ENCODE peak calls at places on chromosomes 13 and 19, in four cellular contexts. B, K, C and M are unnamed samples.

GRCh38 chr13:77136902-77137420 is 110.0 kb upstream of the FBXL3 start:
- DNase-seq in B (no peak), K (no peak), C (no peak), M (no peak)

GRCh38 chr19:51458899-51459592 is 792 bp upstream of the SIGLEC8 start:
- DNase-seq in B (no peak), K (no peak), C (no peak), M (no peak)

GRCh38 chr19:2294377-2295335 is 12.7 kb upstream of the PEAK3 start:
- DNase-seq in B (no peak), K (no peak), C (no peak), M (peak; percentile 93)

GRCh38 chr19:17216058-17216670 is 1.0 kb downstream of the USE1 start:
- DNase-seq in B (no peak), K (no peak), C (no peak), M (peak; percentile 66)

GRCh38 chr13:94704347-94705080 is 7.8 kb downstream of the SOX21 start:
- DNase-seq in B (no peak), K (no peak), C (no peak), M (peak; percentile 17)

GRCh38 chr13:109904218-109904617 is 117.8 kb upstream of the IRS2 start:
- DNase-seq in B (no peak), K (peak; percentile 18), C (no peak), M (no peak)

GRCh38 chr13:110915874-110916670 is 1.2 kb upstream of the ANKRD10 start:
- DNase-seq in B (peak; percentile 49), K (no peak), C (no peak), M (no peak)

GRCh38 chr19:41587838-41588210 is 11.9 kb downstream of the CEACAM21 start:
- DNase-seq in B (no peak), K (no peak), C (no peak), M (no peak)

GRCh38 chr19:18421371-18421959 is 2.3 kb downstream of the SSBP4 start:
- DNase-seq in B (no peak), K (no peak), C (no peak), M (no peak)

GRCh38 chr13:51614350-51614786 is 30.1 kb downstream of the WDFY2 start:
- DNase-seq in B (no peak), K (no peak), C (peak; percentile 56), M (peak; percentile 64)

GRCh38 chr13:22915442-22916082 is 265.2 kb upstream of the SGCG start:
- DNase-seq in B (no peak), K (peak; percentile 13), C (no peak), M (peak; percentile 55)

GRCh38 chr13:46179576-46180368 is 2.2 kb downstream of the LCP1 start:
- DNase-seq in B (no peak), K (peak; percentile 42), C (no peak), M (no peak)

GRCh38 chr19:18417250-18418033 is 1.8 kb upstream of the SSBP4 start:
- DNase-seq in B (peak; percentile 63), K (peak; percentile 90), C (no peak), M (peak; percentile 91)

GRCh38 chr13:68019901-68020300 is 789.8 kb upstream of the PCDH9 start:
- DNase-seq in B (no peak), K (no peak), C (no peak), M (no peak)

GRCh38 chr13:106350208-106350607 is 185.3 kb downstream of the EFNB2 start:
- DNase-seq in B (no peak), K (no peak), C (no peak), M (no peak)

GRCh38 chr13:76991432-76991795 is 467 bp upstream of the CLN5 start:
- DNase-seq in B (no peak), K (peak; percentile 8), C (peak; percentile 35), M (no peak)

GRCh38 chr13:73173160-73173905 is 114.5 kb downstream of the KLF5 start:
- DNase-seq in B (no peak), K (no peak), C (no peak), M (no peak)

GRCh38 chr19:4347521-4347920 is 4.2 kb downstream of the MPND start:
- DNase-seq in B (no peak), K (no peak), C (no peak), M (no peak)

GRCh38 chr13:41053384-41053826 is 7.9 kb upstream of the WBP4 start:
- DNase-seq in B (no peak), K (no peak), C (peak; percentile 79), M (no peak)

GRCh38 chr19:47564081-47564480 is 8.9 kb downstream of the ZNF541 start:
- DNase-seq in B (peak; percentile 29), K (no peak), C (no peak), M (no peak)

GRCh38 chr13:44350775-44351504 is 22.7 kb upstream of the SERP2 start:
- DNase-seq in B (no peak), K (no peak), C (no peak), M (peak; percentile 31)

GRCh38 chr19:1856698-1857603 is 6.4 kb downstream of the KLF16 start:
- DNase-seq in B (peak; percentile 77), K (peak; percentile 87), C (no peak), M (peak; percentile 54)

GRCh38 chr13:32284927-32285632 is 30.1 kb downstream of the ZAR1L start:
- DNase-seq in B (peak; percentile 68), K (no peak), C (no peak), M (no peak)

GRCh38 chr19:4234862-4235201 is 5.5 kb downstream of the EBI3 start:
- DNase-seq in B (no peak), K (peak; percentile 3), C (no peak), M (no peak)

GRCh38 chr19:30635026-30635985 is 263.1 kb downstream of the ZNF536 start:
- DNase-seq in B (no peak), K (no peak), C (no peak), M (no peak)

GRCh38 chr19:30634431-30634830 is 262.2 kb downstream of the ZNF536 start:
- DNase-seq in B (no peak), K (no peak), C (no peak), M (no peak)

GRCh38 chr19:30630289-30631034 is 258.3 kb downstream of the ZNF536 start:
- DNase-seq in B (no peak), K (no peak), C (no peak), M (peak; percentile 73)

GRCh38 chr19:30629086-30629485 is 256.9 kb downstream of the ZNF536 start:
- DNase-seq in B (no peak), K (no peak), C (no peak), M (no peak)

GRCh38 chr19:30631035-30631375 is 258.8 kb downstream of the ZNF536 start:
- DNase-seq in B (no peak), K (no peak), C (no peak), M (no peak)
- TF ChIP-seq FOXM1 in B (no peak), K (no peak), C (no peak), M (no peak)

DNA sequence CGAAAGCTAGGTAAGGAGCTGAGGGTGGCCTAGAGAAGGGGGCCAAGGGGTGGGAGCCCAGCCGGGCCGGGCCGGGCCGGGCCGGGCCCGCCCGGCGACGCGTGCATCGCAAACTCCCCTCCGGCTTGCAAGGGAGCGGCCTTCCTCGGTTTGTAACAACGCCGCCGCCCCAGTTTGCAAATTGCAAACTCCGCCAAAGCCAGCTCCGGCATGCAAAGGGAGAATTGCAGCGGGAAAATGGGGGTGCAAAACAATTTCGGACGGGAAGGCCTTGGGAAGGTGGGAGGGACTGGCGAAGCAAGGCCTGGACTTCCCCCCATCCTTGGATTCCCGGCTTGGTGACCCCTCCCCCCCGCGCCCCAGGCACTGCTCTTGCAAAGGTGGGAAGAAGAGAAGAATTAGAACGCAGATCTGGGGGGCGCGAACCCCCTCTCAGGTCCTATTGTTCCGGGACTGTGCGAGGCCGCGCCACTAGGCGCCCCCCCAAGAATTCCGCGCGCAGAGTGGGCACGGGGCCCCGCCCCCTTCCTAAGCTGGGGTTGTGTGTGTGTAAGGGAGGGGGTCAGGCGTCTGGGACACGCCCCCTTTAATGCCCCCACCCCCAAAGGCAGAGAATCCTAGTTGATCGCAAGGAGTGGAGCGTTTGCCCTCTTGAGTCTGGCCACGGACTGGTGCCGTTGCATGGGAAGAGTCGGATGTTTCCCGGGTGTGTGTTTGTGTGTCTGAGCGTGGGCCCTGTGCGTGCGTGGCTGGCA is 926 bp downstream of the PRR12 start:
- DNase-seq in B (no peak), K (peak; percentile 65), C (no peak), M (peak; percentile 62)
- TF ChIP-seq REST in B (no peak), K (no peak), C (no peak), M (no peak)

GRCh38 chr19:46073268-46073922 is 32.6 kb upstream of the IGFL4 start:
- DNase-seq in B (no peak), K (no peak), C (no peak), M (no peak)
- TF ChIP-seq FOXM1 in B (no peak), K (no peak), C (no peak), M (no peak)

GRCh38 chr19:33293255-33294057 is 8.9 kb downstream of the CEBPA start:
- DNase-seq in B (peak; percentile 93), K (peak; percentile 50), C (no peak), M (no peak)
- TF ChIP-seq REST in B (no peak), K (no peak), C (no peak), M (no peak)

DNA sequence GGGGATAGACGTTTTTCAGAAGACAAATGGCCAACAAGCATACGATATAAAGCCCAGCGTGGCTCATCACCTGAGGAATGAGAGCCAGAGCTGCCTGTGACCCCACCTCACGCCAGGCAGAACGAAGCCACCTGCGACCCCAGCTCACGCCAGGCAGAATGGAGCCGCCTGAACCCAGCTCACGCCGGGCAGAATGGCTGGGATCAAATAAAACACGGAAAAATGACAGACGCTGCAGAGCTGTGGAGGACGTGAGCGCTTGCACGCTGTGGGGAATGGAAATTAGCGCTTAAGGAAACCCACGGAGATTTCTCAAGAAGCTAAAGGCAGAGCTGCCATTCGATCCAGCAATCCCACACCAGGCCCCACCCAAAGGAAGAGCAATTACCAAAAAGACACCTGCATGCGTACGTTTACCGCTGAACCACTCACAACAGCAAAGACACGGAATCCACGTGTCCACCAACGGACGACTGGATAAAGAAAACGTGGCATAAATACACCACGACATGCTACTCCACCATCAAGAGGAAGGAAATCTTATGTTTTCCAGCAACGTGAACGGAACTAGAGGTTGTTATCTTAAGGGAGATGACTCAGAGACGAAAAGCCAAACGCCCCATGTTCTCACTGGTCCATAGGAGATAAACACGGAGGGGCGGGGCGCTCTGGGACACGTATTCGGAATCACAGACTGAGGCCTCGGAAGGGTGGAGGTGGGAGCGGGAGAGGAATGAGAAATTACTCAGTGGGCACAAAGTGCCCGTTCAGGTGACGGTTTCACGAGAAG is 30.7 kb upstream of the C13orf46 start:
- DNase-seq in B (peak; percentile 12), K (peak; percentile 90), C (no peak), M (no peak)
- TF ChIP-seq FOXM1 in B (no peak), K (peak; percentile 66), C (no peak), M (no peak)

GRCh38 chr19:28409859-28410258 is 803.1 kb downstream of the UQCRFS1 start:
- DNase-seq in B (no peak), K (no peak), C (no peak), M (no peak)
- TF ChIP-seq REST in B (no peak), K (no peak), C (no peak), M (no peak)

GRCh38 chr19:9139609-9140158 is 513 bp upstream of the ZNF317 start:
- DNase-seq in B (no peak), K (no peak), C (no peak), M (no peak)
- TF ChIP-seq FOXM1 in B (no peak), K (no peak), C (no peak), M (no peak)

GRCh38 chr13:28321751-28322150 is 173.2 kb downstream of the FLT1 start:
- DNase-seq in B (no peak), K (no peak), C (no peak), M (no peak)
- TF ChIP-seq REST in B (no peak), K (no peak), C (no peak), M (no peak)

GRCh38 chr19:57830071-57830602 is at the start of gene ZNF587B:
- DNase-seq in B (peak; percentile 47), K (peak; percentile 27), C (no peak), M (peak; percentile 50)
- TF ChIP-seq FOXM1 in B (no peak), K (no peak), C (no peak), M (no peak)

GRCh38 chr19:16076154-16076957 is at the start of gene TPM4:
- DNase-seq in B (peak; percentile 88), K (peak; percentile 85), C (peak; percentile 74), M (peak; percentile 86)
- TF ChIP-seq REST in B (no peak), K (no peak), C (no peak), M (no peak)